ENCODE peak calls at places on chromosomes 12 and 14, in five cellular contexts. D, M, N, I and T are unnamed samples.

GRCh38 chr12:50787618-50788017 is 23.7 kb downstream of the ATF1 start:
- DNase-seq in D (no peak), M (peak; percentile 2), N (no peak), I (no peak), T (no peak)

GRCh38 chr12:62481843-62482540 is 15.4 kb downstream of the MON2 start:
- DNase-seq in D (no peak), M (no peak), N (no peak), I (peak; percentile 2), T (no peak)

GRCh38 chr12:124007810-124008570 is 35.0 kb downstream of the ZNF664 start:
- DNase-seq in D (peak; percentile 75), M (peak; percentile 45), N (no peak), I (no peak), T (no peak)

GRCh38 chr14:102280376-102280962 is 24.5 kb downstream of the MOK start:
- DNase-seq in D (peak; percentile 99), M (peak; percentile 84), N (no peak), I (peak; percentile 97), T (no peak)

GRCh38 chr12:39502657-39503056 is 59.7 kb upstream of the KIF21A start:
- DNase-seq in D (no peak), M (no peak), N (no peak), I (no peak), T (peak; percentile 48)

GRCh38 chr12:46506961-46507360 is 134.4 kb upstream of the SLC38A2 start:
- DNase-seq in D (no peak), M (no peak), N (no peak), I (no peak), T (no peak)

GRCh38 chr14:68711551-68712437 is 81.1 kb downstream of the ZFP36L1 start:
- DNase-seq in D (no peak), M (no peak), N (no peak), I (no peak), T (no peak)

GRCh38 chr12:121628037-121628436 is 1.7 kb downstream of the ORAI1 start:
- DNase-seq in D (no peak), M (peak; percentile 40), N (no peak), I (no peak), T (no peak)

GRCh38 chr12:127286281-127286680 is 980.7 kb upstream of the TMEM132C start:
- DNase-seq in D (no peak), M (no peak), N (no peak), I (no peak), T (no peak)

GRCh38 chr14:100653409-100653808 is 66.2 kb upstream of the BEGAIN start:
- DNase-seq in D (no peak), M (no peak), N (no peak), I (no peak), T (no peak)
- H3K23ac ChIP-seq in D (no peak overlapping the region), M (no peak overlapping the region), N (no peak overlapping the region), I (no peak overlapping the region), T (no peak overlapping the region)

GRCh38 chr14:21382886-21383847 is 652 bp downstream of the SUPT16H start:
- DNase-seq in D (peak; percentile 51), M (peak; percentile 87), N (no peak), I (peak; percentile 17), T (no peak)

GRCh38 chr14:21382095-21382494 is 1.7 kb downstream of the SUPT16H start:
- DNase-seq in D (no peak), M (no peak), N (no peak), I (no peak), T (no peak)

GRCh38 chr14:21385170-21385904 is 1.5 kb upstream of the SUPT16H start:
- DNase-seq in D (no peak), M (no peak), N (no peak), I (no peak), T (no peak)

GRCh38 chr14:21384494-21384851 is 654 bp upstream of the SUPT16H start:
- DNase-seq in D (no peak), M (no peak), N (no peak), I (no peak), T (no peak)

DNA sequence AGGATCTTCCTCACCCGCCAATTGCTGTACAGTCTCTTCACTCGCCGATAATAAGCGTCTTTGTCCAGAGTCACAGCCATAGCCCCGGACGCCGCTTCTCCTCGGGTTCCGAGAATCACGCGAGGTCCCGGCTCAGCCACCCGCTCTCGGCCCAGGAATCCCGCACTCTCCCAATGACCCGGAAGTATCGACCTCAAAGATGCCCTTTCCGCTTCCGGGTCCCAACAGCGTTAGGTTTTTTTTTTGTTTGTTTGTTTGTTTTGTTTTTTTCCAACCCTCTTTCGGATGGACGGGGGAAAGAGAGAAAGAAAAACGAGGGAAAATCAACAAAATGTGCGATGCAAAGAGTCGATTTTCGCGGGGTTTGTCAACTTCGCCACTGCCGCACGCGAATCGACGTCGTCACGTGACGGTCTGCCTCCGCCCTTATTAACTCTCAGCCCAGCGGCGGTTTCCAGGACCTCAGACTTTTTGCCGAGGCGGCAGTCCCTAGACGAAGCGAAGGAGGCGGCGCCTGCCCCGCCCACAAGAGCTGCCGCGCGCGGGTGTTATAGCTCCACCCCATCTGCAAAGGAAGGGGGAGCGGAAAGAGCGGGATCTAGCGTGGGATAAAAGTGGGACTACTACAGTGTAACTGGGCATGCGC is at the start of gene SUPT16H:
- DNase-seq in D (peak; percentile 95), M (peak; percentile 98), N (peak; percentile 92), I (peak; percentile 96), T (peak; percentile 94)
- H4K91ac ChIP-seq in D (peak within 1 kb of the TSS; percentile 96), M (peak within 1 kb of the TSS; percentile 77), N (peak within 1 kb of the TSS; percentile 36), I (peak within 1 kb of the TSS; percentile 78), T (no peak within 1 kb of the TSS)

GRCh38 chr12:57242329-57242690 is 8.7 kb downstream of the STAC3 start:
- DNase-seq in D (no peak), M (no peak), N (no peak), I (no peak), T (no peak)
- H3K4me3 ChIP-seq in D (no peak overlapping the region), M (no peak overlapping the region), N (peak overlapping the region; percentile 35), I (no peak overlapping the region), T (peak overlapping the region; percentile 78)

GRCh38 chr12:56634837-56635538 is 4.9 kb upstream of the BAZ2A start:
- DNase-seq in D (peak; percentile 84), M (peak; percentile 92), N (no peak), I (peak; percentile 84), T (no peak)
- H3K23ac ChIP-seq in D (peak overlapping the region; percentile 98), M (peak overlapping the region; percentile 75), N (no peak overlapping the region), I (no peak overlapping the region), T (no peak overlapping the region)

GRCh38 chr12:104370989-104371870 is 67.7 kb downstream of the EID3 start:
- DNase-seq in D (peak; percentile 57), M (no peak), N (peak; percentile 54), I (peak; percentile 81), T (no peak)
- H4K91ac ChIP-seq in D (peak overlapping the region; percentile 48), M (no peak overlapping the region), N (peak overlapping the region; percentile 45), I (no peak overlapping the region), T (no peak overlapping the region)

GRCh38 chr12:851913-852312 is 97.6 kb downstream of the RAD52 start:
- DNase-seq in D (peak; percentile 86), M (peak; percentile 76), N (no peak), I (no peak), T (no peak)
- H3K4me3 ChIP-seq in D (no peak overlapping the region), M (peak overlapping the region; percentile 55), N (no peak overlapping the region), I (no peak overlapping the region), T (no peak overlapping the region)